ENCODE peak calls at places on chromosome 3, in five cellular contexts. One of them, this sample, is unnamed.

GRCh38 chr3:159787191-159787590 is 201.4 kb upstream of the IL12A start:
- DNase-seq in RWPE1: peak; percentile 59
- DNase-seq in A172: peak; percentile 76
- DNase-seq in stimulated activated CD8-positive, alpha-beta memory T cell treated with anti-CD3 and anti-CD28 coated beads, Interleukin-15, amount 100 ng/mL, for 24 hours: no peak
- DNase-seq in activated CD8-positive, alpha-beta memory T cell treated with anti-CD3 and anti-CD28 coated beads for 24 hours: no peak
- DNase-seq in this sample: no peak

GRCh38 chr3:177286034-177286433 is 88.8 kb upstream of the TBL1XR1 start:
- DNase-seq in RWPE1: peak; percentile 79
- DNase-seq in A172: peak; percentile 52
- DNase-seq in stimulated activated CD8-positive, alpha-beta memory T cell treated with anti-CD3 and anti-CD28 coated beads, Interleukin-15, amount 100 ng/mL, for 24 hours: no peak
- DNase-seq in activated CD8-positive, alpha-beta memory T cell treated with anti-CD3 and anti-CD28 coated beads for 24 hours: peak; percentile 9
- DNase-seq in this sample: no peak

GRCh38 chr3:127053026-127053425 is 70.1 kb downstream of the PLXNA1 start:
- DNase-seq in RWPE1: no peak
- DNase-seq in A172: no peak
- DNase-seq in stimulated activated CD8-positive, alpha-beta memory T cell treated with anti-CD3 and anti-CD28 coated beads, Interleukin-15, amount 100 ng/mL, for 24 hours: no peak
- DNase-seq in activated CD8-positive, alpha-beta memory T cell treated with anti-CD3 and anti-CD28 coated beads for 24 hours: no peak
- DNase-seq in this sample: no peak

GRCh38 chr3:31533169-31533870 is 595 bp downstream of the STT3B start:
- DNase-seq in RWPE1: peak; percentile 33
- DNase-seq in A172: no peak
- DNase-seq in stimulated activated CD8-positive, alpha-beta memory T cell treated with anti-CD3 and anti-CD28 coated beads, Interleukin-15, amount 100 ng/mL, for 24 hours: peak; percentile 34
- DNase-seq in activated CD8-positive, alpha-beta memory T cell treated with anti-CD3 and anti-CD28 coated beads for 24 hours: peak; percentile 80
- DNase-seq in this sample: no peak

GRCh38 chr3:132730891-132731580 is 8.8 kb upstream of the NPHP3 start:
- DNase-seq in RWPE1: peak; percentile 34
- DNase-seq in A172: peak; percentile 46
- DNase-seq in stimulated activated CD8-positive, alpha-beta memory T cell treated with anti-CD3 and anti-CD28 coated beads, Interleukin-15, amount 100 ng/mL, for 24 hours: no peak
- DNase-seq in activated CD8-positive, alpha-beta memory T cell treated with anti-CD3 and anti-CD28 coated beads for 24 hours: no peak
- DNase-seq in this sample: no peak

GRCh38 chr3:167941234-167941995 is 154.3 kb downstream of the GOLIM4 start:
- DNase-seq in RWPE1: no peak
- DNase-seq in A172: peak; percentile 91
- DNase-seq in stimulated activated CD8-positive, alpha-beta memory T cell treated with anti-CD3 and anti-CD28 coated beads, Interleukin-15, amount 100 ng/mL, for 24 hours: no peak
- DNase-seq in activated CD8-positive, alpha-beta memory T cell treated with anti-CD3 and anti-CD28 coated beads for 24 hours: no peak
- DNase-seq in this sample: no peak

GRCh38 chr3:159616234-159616825 is 372.3 kb upstream of the IL12A start:
- DNase-seq in RWPE1: peak; percentile 30
- DNase-seq in A172: peak; percentile 58
- DNase-seq in stimulated activated CD8-positive, alpha-beta memory T cell treated with anti-CD3 and anti-CD28 coated beads, Interleukin-15, amount 100 ng/mL, for 24 hours: no peak
- DNase-seq in activated CD8-positive, alpha-beta memory T cell treated with anti-CD3 and anti-CD28 coated beads for 24 hours: no peak
- DNase-seq in this sample: no peak

GRCh38 chr3:71492566-71492965 is 91.0 kb downstream of the FOXP1 start:
- DNase-seq in RWPE1: no peak
- DNase-seq in A172: no peak
- DNase-seq in stimulated activated CD8-positive, alpha-beta memory T cell treated with anti-CD3 and anti-CD28 coated beads, Interleukin-15, amount 100 ng/mL, for 24 hours: no peak
- DNase-seq in activated CD8-positive, alpha-beta memory T cell treated with anti-CD3 and anti-CD28 coated beads for 24 hours: peak; percentile 52
- DNase-seq in this sample: no peak

GRCh38 chr3:14460342-14461005 is 58.1 kb downstream of the SLC6A6 start:
- DNase-seq in RWPE1: no peak
- DNase-seq in A172: peak; percentile 73
- DNase-seq in stimulated activated CD8-positive, alpha-beta memory T cell treated with anti-CD3 and anti-CD28 coated beads, Interleukin-15, amount 100 ng/mL, for 24 hours: no peak
- DNase-seq in activated CD8-positive, alpha-beta memory T cell treated with anti-CD3 and anti-CD28 coated beads for 24 hours: no peak
- DNase-seq in this sample: no peak

GRCh38 chr3:141170678-141171295 is 60.8 kb upstream of the PXYLP1 start:
- DNase-seq in RWPE1: no peak
- DNase-seq in A172: no peak
- DNase-seq in stimulated activated CD8-positive, alpha-beta memory T cell treated with anti-CD3 and anti-CD28 coated beads, Interleukin-15, amount 100 ng/mL, for 24 hours: no peak
- DNase-seq in activated CD8-positive, alpha-beta memory T cell treated with anti-CD3 and anti-CD28 coated beads for 24 hours: no peak
- DNase-seq in this sample: no peak

GRCh38 chr3:71438004-71438685 is 145.4 kb downstream of the FOXP1 start:
- DNase-seq in RWPE1: no peak
- DNase-seq in A172: no peak
- DNase-seq in stimulated activated CD8-positive, alpha-beta memory T cell treated with anti-CD3 and anti-CD28 coated beads, Interleukin-15, amount 100 ng/mL, for 24 hours: no peak
- DNase-seq in activated CD8-positive, alpha-beta memory T cell treated with anti-CD3 and anti-CD28 coated beads for 24 hours: no peak
- DNase-seq in this sample: no peak

GRCh38 chr3:30347679-30348216 is 258.7 kb upstream of the TGFBR2 start:
- DNase-seq in RWPE1: peak; percentile 71
- DNase-seq in A172: peak; percentile 86
- DNase-seq in stimulated activated CD8-positive, alpha-beta memory T cell treated with anti-CD3 and anti-CD28 coated beads, Interleukin-15, amount 100 ng/mL, for 24 hours: no peak
- DNase-seq in activated CD8-positive, alpha-beta memory T cell treated with anti-CD3 and anti-CD28 coated beads for 24 hours: no peak
- DNase-seq in this sample: no peak

GRCh38 chr3:196694202-196694638 is 17.8 kb downstream of the CEP19 start:
- DNase-seq in RWPE1: peak; percentile 26
- DNase-seq in A172: peak; percentile 21
- DNase-seq in stimulated activated CD8-positive, alpha-beta memory T cell treated with anti-CD3 and anti-CD28 coated beads, Interleukin-15, amount 100 ng/mL, for 24 hours: no peak
- DNase-seq in activated CD8-positive, alpha-beta memory T cell treated with anti-CD3 and anti-CD28 coated beads for 24 hours: no peak
- DNase-seq in this sample: no peak

GRCh38 chr3:28576590-28577220 is 228.1 kb upstream of the AZI2 start:
- DNase-seq in RWPE1: no peak
- DNase-seq in A172: no peak
- DNase-seq in stimulated activated CD8-positive, alpha-beta memory T cell treated with anti-CD3 and anti-CD28 coated beads, Interleukin-15, amount 100 ng/mL, for 24 hours: no peak
- DNase-seq in activated CD8-positive, alpha-beta memory T cell treated with anti-CD3 and anti-CD28 coated beads for 24 hours: no peak
- DNase-seq in this sample: no peak

GRCh38 chr3:18190646-18191045 is 234.5 kb downstream of the SATB1 start:
- DNase-seq in RWPE1: no peak
- DNase-seq in A172: no peak
- DNase-seq in stimulated activated CD8-positive, alpha-beta memory T cell treated with anti-CD3 and anti-CD28 coated beads, Interleukin-15, amount 100 ng/mL, for 24 hours: no peak
- DNase-seq in activated CD8-positive, alpha-beta memory T cell treated with anti-CD3 and anti-CD28 coated beads for 24 hours: no peak
- DNase-seq in this sample: no peak

GRCh38 chr3:33883538-33884203 is 85.2 kb downstream of the PDCD6IP start:
- DNase-seq in RWPE1: no peak
- DNase-seq in A172: peak; percentile 46
- DNase-seq in stimulated activated CD8-positive, alpha-beta memory T cell treated with anti-CD3 and anti-CD28 coated beads, Interleukin-15, amount 100 ng/mL, for 24 hours: no peak
- DNase-seq in activated CD8-positive, alpha-beta memory T cell treated with anti-CD3 and anti-CD28 coated beads for 24 hours: peak; percentile 61
- DNase-seq in this sample: no peak

GRCh38 chr3:167731393-167731792 is 3.3 kb downstream of the PDCD10 start:
- DNase-seq in RWPE1: no peak
- DNase-seq in A172: no peak
- DNase-seq in stimulated activated CD8-positive, alpha-beta memory T cell treated with anti-CD3 and anti-CD28 coated beads, Interleukin-15, amount 100 ng/mL, for 24 hours: no peak
- DNase-seq in activated CD8-positive, alpha-beta memory T cell treated with anti-CD3 and anti-CD28 coated beads for 24 hours: no peak
- DNase-seq in this sample: no peak

GRCh38 chr3:29416514-29416913 is 135.6 kb downstream of the RBMS3 start:
- DNase-seq in RWPE1: no peak
- DNase-seq in A172: no peak
- DNase-seq in stimulated activated CD8-positive, alpha-beta memory T cell treated with anti-CD3 and anti-CD28 coated beads, Interleukin-15, amount 100 ng/mL, for 24 hours: no peak
- DNase-seq in activated CD8-positive, alpha-beta memory T cell treated with anti-CD3 and anti-CD28 coated beads for 24 hours: no peak
- DNase-seq in this sample: no peak

GRCh38 chr3:186998937-186999368 is 68.6 kb downstream of the ST6GAL1 start:
- DNase-seq in RWPE1: no peak
- DNase-seq in A172: no peak
- DNase-seq in stimulated activated CD8-positive, alpha-beta memory T cell treated with anti-CD3 and anti-CD28 coated beads, Interleukin-15, amount 100 ng/mL, for 24 hours: no peak
- DNase-seq in activated CD8-positive, alpha-beta memory T cell treated with anti-CD3 and anti-CD28 coated beads for 24 hours: no peak
- DNase-seq in this sample: no peak

GRCh38 chr3:88618121-88618645 is 468.4 kb downstream of the C3orf38 start:
- DNase-seq in RWPE1: no peak
- DNase-seq in A172: no peak
- DNase-seq in stimulated activated CD8-positive, alpha-beta memory T cell treated with anti-CD3 and anti-CD28 coated beads, Interleukin-15, amount 100 ng/mL, for 24 hours: no peak
- DNase-seq in activated CD8-positive, alpha-beta memory T cell treated with anti-CD3 and anti-CD28 coated beads for 24 hours: no peak
- DNase-seq in this sample: no peak

GRCh38 chr3:20023663-20024417 is 11.8 kb upstream of the PP2D1 start:
- DNase-seq in RWPE1: no peak
- DNase-seq in A172: no peak
- DNase-seq in stimulated activated CD8-positive, alpha-beta memory T cell treated with anti-CD3 and anti-CD28 coated beads, Interleukin-15, amount 100 ng/mL, for 24 hours: no peak
- DNase-seq in activated CD8-positive, alpha-beta memory T cell treated with anti-CD3 and anti-CD28 coated beads for 24 hours: no peak
- DNase-seq in this sample: no peak

GRCh38 chr3:194276768-194277546 is 74.2 kb downstream of the CPN2 start:
- DNase-seq in RWPE1: no peak
- DNase-seq in A172: peak; percentile 64
- DNase-seq in stimulated activated CD8-positive, alpha-beta memory T cell treated with anti-CD3 and anti-CD28 coated beads, Interleukin-15, amount 100 ng/mL, for 24 hours: no peak
- DNase-seq in activated CD8-positive, alpha-beta memory T cell treated with anti-CD3 and anti-CD28 coated beads for 24 hours: no peak
- DNase-seq in this sample: no peak

GRCh38 chr3:137766069-137766960 is 2.2 kb downstream of the SOX14 start:
- DNase-seq in RWPE1: no peak
- DNase-seq in A172: no peak
- DNase-seq in stimulated activated CD8-positive, alpha-beta memory T cell treated with anti-CD3 and anti-CD28 coated beads, Interleukin-15, amount 100 ng/mL, for 24 hours: no peak
- DNase-seq in activated CD8-positive, alpha-beta memory T cell treated with anti-CD3 and anti-CD28 coated beads for 24 hours: no peak
- DNase-seq in this sample: no peak

GRCh38 chr3:23806322-23807160 is 786 bp downstream of the UBE2E1 start:
- DNase-seq in RWPE1: no peak
- DNase-seq in A172: peak; percentile 7
- DNase-seq in stimulated activated CD8-positive, alpha-beta memory T cell treated with anti-CD3 and anti-CD28 coated beads, Interleukin-15, amount 100 ng/mL, for 24 hours: peak; percentile 11
- DNase-seq in activated CD8-positive, alpha-beta memory T cell treated with anti-CD3 and anti-CD28 coated beads for 24 hours: peak; percentile 67
- DNase-seq in this sample: no peak

GRCh38 chr3:108407858-108408257 is 102.5 kb downstream of the MYH15 start:
- DNase-seq in RWPE1: no peak
- DNase-seq in A172: no peak
- DNase-seq in stimulated activated CD8-positive, alpha-beta memory T cell treated with anti-CD3 and anti-CD28 coated beads, Interleukin-15, amount 100 ng/mL, for 24 hours: no peak
- DNase-seq in activated CD8-positive, alpha-beta memory T cell treated with anti-CD3 and anti-CD28 coated beads for 24 hours: no peak
- DNase-seq in this sample: no peak

GRCh38 chr3:194999491-194999890 is 271.5 kb downstream of the XXYLT1 start:
- DNase-seq in RWPE1: no peak
- DNase-seq in A172: no peak
- DNase-seq in stimulated activated CD8-positive, alpha-beta memory T cell treated with anti-CD3 and anti-CD28 coated beads, Interleukin-15, amount 100 ng/mL, for 24 hours: no peak
- DNase-seq in activated CD8-positive, alpha-beta memory T cell treated with anti-CD3 and anti-CD28 coated beads for 24 hours: no peak
- DNase-seq in this sample: no peak

GRCh38 chr3:184836090-184836785 is 24.3 kb downstream of the VPS8 start:
- DNase-seq in RWPE1: no peak
- DNase-seq in A172: no peak
- DNase-seq in stimulated activated CD8-positive, alpha-beta memory T cell treated with anti-CD3 and anti-CD28 coated beads, Interleukin-15, amount 100 ng/mL, for 24 hours: no peak
- DNase-seq in activated CD8-positive, alpha-beta memory T cell treated with anti-CD3 and anti-CD28 coated beads for 24 hours: no peak
- DNase-seq in this sample: no peak

GRCh38 chr3:162956711-162957110 is 1460.1 kb downstream of the OTOL1 start:
- DNase-seq in RWPE1: no peak
- DNase-seq in A172: no peak
- DNase-seq in stimulated activated CD8-positive, alpha-beta memory T cell treated with anti-CD3 and anti-CD28 coated beads, Interleukin-15, amount 100 ng/mL, for 24 hours: no peak
- DNase-seq in activated CD8-positive, alpha-beta memory T cell treated with anti-CD3 and anti-CD28 coated beads for 24 hours: no peak
- DNase-seq in this sample: no peak

GRCh38 chr3:80014576-80014975 is 246.8 kb upstream of the ROBO1 start:
- DNase-seq in RWPE1: no peak
- DNase-seq in A172: no peak
- DNase-seq in stimulated activated CD8-positive, alpha-beta memory T cell treated with anti-CD3 and anti-CD28 coated beads, Interleukin-15, amount 100 ng/mL, for 24 hours: no peak
- DNase-seq in activated CD8-positive, alpha-beta memory T cell treated with anti-CD3 and anti-CD28 coated beads for 24 hours: no peak
- DNase-seq in this sample: no peak

GRCh38 chr3:189272500-189273119 is 100.8 kb downstream of the TPRG1 start:
- DNase-seq in RWPE1: no peak
- DNase-seq in A172: peak; percentile 21
- DNase-seq in stimulated activated CD8-positive, alpha-beta memory T cell treated with anti-CD3 and anti-CD28 coated beads, Interleukin-15, amount 100 ng/mL, for 24 hours: no peak
- DNase-seq in activated CD8-positive, alpha-beta memory T cell treated with anti-CD3 and anti-CD28 coated beads for 24 hours: no peak
- DNase-seq in this sample: no peak

GRCh38 chr3:120144267-120144666 is 50.0 kb upstream of the GSK3B start:
- DNase-seq in RWPE1: peak; percentile 68
- DNase-seq in A172: peak; percentile 95
- DNase-seq in stimulated activated CD8-positive, alpha-beta memory T cell treated with anti-CD3 and anti-CD28 coated beads, Interleukin-15, amount 100 ng/mL, for 24 hours: no peak
- DNase-seq in activated CD8-positive, alpha-beta memory T cell treated with anti-CD3 and anti-CD28 coated beads for 24 hours: no peak
- DNase-seq in this sample: no peak

GRCh38 chr3:184058029-184058428 is 5.2 kb downstream of the HTR3C start:
- DNase-seq in RWPE1: peak; percentile 39
- DNase-seq in A172: no peak
- DNase-seq in stimulated activated CD8-positive, alpha-beta memory T cell treated with anti-CD3 and anti-CD28 coated beads, Interleukin-15, amount 100 ng/mL, for 24 hours: no peak
- DNase-seq in activated CD8-positive, alpha-beta memory T cell treated with anti-CD3 and anti-CD28 coated beads for 24 hours: no peak
- DNase-seq in this sample: no peak

GRCh38 chr3:159766563-159767185 is 222.0 kb upstream of the IL12A start:
- DNase-seq in RWPE1: no peak
- DNase-seq in A172: peak; percentile 51
- DNase-seq in stimulated activated CD8-positive, alpha-beta memory T cell treated with anti-CD3 and anti-CD28 coated beads, Interleukin-15, amount 100 ng/mL, for 24 hours: no peak
- DNase-seq in activated CD8-positive, alpha-beta memory T cell treated with anti-CD3 and anti-CD28 coated beads for 24 hours: no peak
- DNase-seq in this sample: no peak

GRCh38 chr3:141050913-141051632 is at the start of gene SPSB4:
- DNase-seq in RWPE1: peak; percentile 68
- DNase-seq in A172: peak; percentile 66
- DNase-seq in stimulated activated CD8-positive, alpha-beta memory T cell treated with anti-CD3 and anti-CD28 coated beads, Interleukin-15, amount 100 ng/mL, for 24 hours: no peak
- DNase-seq in activated CD8-positive, alpha-beta memory T cell treated with anti-CD3 and anti-CD28 coated beads for 24 hours: peak; percentile 61
- DNase-seq in this sample: peak; percentile 76

GRCh38 chr3:72042397-72043211 is 257.7 kb upstream of the PROK2 start:
- DNase-seq in RWPE1: no peak
- DNase-seq in A172: peak; percentile 54
- DNase-seq in stimulated activated CD8-positive, alpha-beta memory T cell treated with anti-CD3 and anti-CD28 coated beads, Interleukin-15, amount 100 ng/mL, for 24 hours: no peak
- DNase-seq in activated CD8-positive, alpha-beta memory T cell treated with anti-CD3 and anti-CD28 coated beads for 24 hours: no peak
- DNase-seq in this sample: no peak

GRCh38 chr3:114454592-114455251 is 160.9 kb downstream of the TIGIT start:
- DNase-seq in RWPE1: no peak
- DNase-seq in A172: peak; percentile 55
- DNase-seq in stimulated activated CD8-positive, alpha-beta memory T cell treated with anti-CD3 and anti-CD28 coated beads, Interleukin-15, amount 100 ng/mL, for 24 hours: no peak
- DNase-seq in activated CD8-positive, alpha-beta memory T cell treated with anti-CD3 and anti-CD28 coated beads for 24 hours: peak; percentile 58
- DNase-seq in this sample: no peak

GRCh38 chr3:123642182-123642956 is 57.5 kb upstream of the HACD2 start:
- DNase-seq in RWPE1: peak; percentile 47
- DNase-seq in A172: peak; percentile 98
- DNase-seq in stimulated activated CD8-positive, alpha-beta memory T cell treated with anti-CD3 and anti-CD28 coated beads, Interleukin-15, amount 100 ng/mL, for 24 hours: peak; percentile 23
- DNase-seq in activated CD8-positive, alpha-beta memory T cell treated with anti-CD3 and anti-CD28 coated beads for 24 hours: peak; percentile 74
- DNase-seq in this sample: peak; percentile 56